ENCODE peak calls at places on chromosomes 2 and 18, in ten cellular contexts. V is memory B cell; Z is pons; I is glutamatergic neuron; S is C1 segment of cervical spinal cord; C is heart left ventricle; N is AG10803; H is stimulated activated CD8-positive, alpha-beta memory T cell treated with anti-CD3 and anti-CD28 coated beads, Interleukin-15, amount 100 ng/mL, for 1 hour; Y is stimulated activated CD4-positive, alpha-beta T cell treated with anti-CD3 and anti-CD28 coated beads, Interleukin-1b, Interleukin-23, amount 100 ng/mL, for 48 hours; E is foreskin fibroblast. O is an unnamed sample.

GRCh38 chr2:98086491-98087446 is at the start of gene VWA3B:
- DNase-seq in V (peak; percentile 82), Z (no peak), I (peak; percentile 87), S (no peak), C (peak; percentile 72), N (peak; percentile 13), H (no peak), Y (peak; percentile 58), E (peak; percentile 37), O (peak; percentile 43)

GRCh38 chr18:10023853-10024638 is 110.2 kb downstream of the VAPA start:
- DNase-seq in V (no peak), Z (no peak), I (no peak), S (no peak), C (no peak), N (no peak), H (no peak), Y (no peak), E (no peak), O (no peak)

GRCh38 chr2:237572021-237572741 is 5.8 kb downstream of the PRLH start:
- DNase-seq in V (peak; percentile 87), Z (peak; percentile 81), I (peak; percentile 97), S (peak; percentile 42), C (peak; percentile 91), N (peak; percentile 90), H (peak; percentile 80), Y (peak; percentile 89), E (peak; percentile 85), O (peak; percentile 86)

GRCh38 chr2:96116424-96116878 is at the start of gene ADRA2B:
- DNase-seq in V (peak; percentile 48), Z (no peak), I (peak; percentile 73), S (no peak), C (peak; percentile 65), N (no peak), H (peak; percentile 61), Y (peak; percentile 67), E (peak; percentile 14), O (peak; percentile 16)

GRCh38 chr2:70958759-70959158 is 19.7 kb upstream of the ANKRD53 start:
- DNase-seq in V (no peak), Z (no peak), I (no peak), S (no peak), C (peak; percentile 1), N (no peak), H (no peak), Y (no peak), E (no peak), O (no peak)

GRCh38 chr2:176139170-176139611 is 9.7 kb downstream of the HOXD8 start:
- DNase-seq in V (no peak), Z (no peak), I (no peak), S (no peak), C (no peak), N (peak; percentile 63), H (no peak), Y (no peak), E (no peak), O (no peak)

GRCh38 chr18:3456686-3457069 is 6.7 kb downstream of the TGIF1 start:
- DNase-seq in V (no peak), Z (no peak), I (no peak), S (no peak), C (no peak), N (no peak), H (no peak), Y (no peak), E (no peak), O (no peak)

GRCh38 chr2:234121999-234122398 is 71.5 kb downstream of the SPP2 start:
- DNase-seq in V (no peak), Z (no peak), I (no peak), S (no peak), C (no peak), N (no peak), H (no peak), Y (no peak), E (no peak), O (no peak)

GRCh38 chr18:23528580-23529472 is 25.5 kb downstream of the RMC1 start:
- DNase-seq in V (no peak), Z (no peak), I (no peak), S (no peak), C (no peak), N (peak; percentile 84), H (no peak), Y (no peak), E (peak; percentile 69), O (no peak)

GRCh38 chr2:198973181-198973580 is 484.6 kb downstream of the SATB2 start:
- DNase-seq in V (no peak), Z (no peak), I (no peak), S (no peak), C (no peak), N (no peak), H (no peak), Y (no peak), E (no peak), O (no peak)

GRCh38 chr2:26088038-26088643 is 54.3 kb downstream of the RAB10 start:
- DNase-seq in V (peak; percentile 7), Z (peak; percentile 76), I (no peak), S (peak; percentile 19), C (no peak), N (peak; percentile 25), H (no peak), Y (no peak), E (no peak), O (peak; percentile 33)

GRCh38 chr18:42211201-42211600 is 256.2 kb downstream of the PIK3C3 start:
- DNase-seq in V (no peak), Z (no peak), I (no peak), S (peak; percentile 33), C (no peak), N (no peak), H (no peak), Y (no peak), E (no peak), O (no peak)

GRCh38 chr2:148971547-148971946 is 67.0 kb upstream of the LYPD6B start:
- DNase-seq in V (no peak), Z (no peak), I (no peak), S (no peak), C (no peak), N (no peak), H (no peak), Y (no peak), E (no peak), O (no peak)

GRCh38 chr18:4960578-4960977 is 236.5 kb downstream of the AKAIN1 start:
- DNase-seq in V (no peak), Z (no peak), I (no peak), S (no peak), C (no peak), N (no peak), H (no peak), Y (no peak), E (no peak), O (no peak)

GRCh38 chr18:22694954-22695353 is 238.2 kb upstream of the RBBP8 start:
- DNase-seq in V (no peak), Z (no peak), I (no peak), S (peak; percentile 1), C (peak; percentile 35), N (peak; percentile 94), H (no peak), Y (no peak), E (peak; percentile 75), O (peak; percentile 27)

GRCh38 chr2:151638188-151638933 is 95.9 kb downstream of the NEB start:
- DNase-seq in V (peak; percentile 39), Z (peak; percentile 13), I (no peak), S (no peak), C (no peak), N (no peak), H (no peak), Y (no peak), E (no peak), O (no peak)

GRCh38 chr2:189613077-189613636 is 32.6 kb upstream of the SLC40A1 start:
- DNase-seq in V (no peak), Z (peak; percentile 4), I (no peak), S (no peak), C (peak; percentile 55), N (peak; percentile 71), H (no peak), Y (no peak), E (peak; percentile 88), O (peak; percentile 91)

GRCh38 chr18:22543764-22544163 is 126.0 kb upstream of the CTAGE1 start:
- DNase-seq in V (no peak), Z (no peak), I (no peak), S (no peak), C (no peak), N (no peak), H (no peak), Y (no peak), E (no peak), O (no peak)

GRCh38 chr2:194103941-194104655 is 1552.9 kb upstream of the SLC39A10 start:
- DNase-seq in V (no peak), Z (no peak), I (no peak), S (no peak), C (no peak), N (no peak), H (no peak), Y (no peak), E (no peak), O (no peak)

GRCh38 chr2:136019825-136020224 is 34.4 kb upstream of the DARS1 start:
- DNase-seq in V (no peak), Z (no peak), I (no peak), S (no peak), C (no peak), N (no peak), H (no peak), Y (no peak), E (no peak), O (no peak)

GRCh38 chr2:206616141-206616540 is 26.1 kb upstream of the FAM237A start:
- DNase-seq in V (no peak), Z (no peak), I (no peak), S (no peak), C (no peak), N (no peak), H (no peak), Y (no peak), E (no peak), O (no peak)

GRCh38 chr2:96205888-96206287 is 2.7 kb downstream of the STARD7 start:
- DNase-seq in V (no peak), Z (peak; percentile 49), I (no peak), S (no peak), C (no peak), N (peak; percentile 81), H (no peak), Y (no peak), E (peak; percentile 71), O (no peak)

GRCh38 chr18:75533954-75534353 is 106.5 kb upstream of the SMIM21 start:
- DNase-seq in V (no peak), Z (no peak), I (no peak), S (no peak), C (no peak), N (peak; percentile 69), H (no peak), Y (no peak), E (peak; percentile 13), O (no peak)

GRCh38 chr2:190088917-190089316 is 26.4 kb upstream of the MSTN start:
- DNase-seq in V (peak; percentile 40), Z (peak; percentile 97), I (peak; percentile 27), S (peak; percentile 12), C (peak; percentile 36), N (peak; percentile 63), H (no peak), Y (peak; percentile 25), E (peak; percentile 41), O (peak; percentile 71)

GRCh38 chr2:203396667-203397066 is 68.5 kb downstream of the ABI2 start:
- DNase-seq in V (no peak), Z (no peak), I (no peak), S (no peak), C (no peak), N (no peak), H (no peak), Y (no peak), E (no peak), O (no peak)

GRCh38 chr2:75592028-75592427 is 31.3 kb upstream of the EVA1A start:
- DNase-seq in V (no peak), Z (no peak), I (no peak), S (no peak), C (no peak), N (peak; percentile 83), H (no peak), Y (no peak), E (peak; percentile 87), O (no peak)

GRCh38 chr2:95010126-95010525 is 15.4 kb upstream of the MAL start:
- DNase-seq in V (no peak), Z (no peak), I (peak; percentile 17), S (no peak), C (no peak), N (no peak), H (no peak), Y (no peak), E (no peak), O (no peak)

GRCh38 chr18:75073654-75074053 is 135.3 kb downstream of the PTGR3 start:
- DNase-seq in V (no peak), Z (no peak), I (no peak), S (no peak), C (no peak), N (no peak), H (no peak), Y (no peak), E (no peak), O (no peak)